ENCODE peak calls at places on chromosomes 3 and 15, in six cellular contexts. E, F, B, Y, G and T are unnamed samples.

GRCh38 chr3:142180761-142181362 is 31.5 kb upstream of the TFDP2 start:
- DNase-seq in E (peak; percentile 26), Y (peak; percentile 1), B (peak; percentile 53), F (no peak), G (peak; percentile 51), T (peak; percentile 20)

GRCh38 chr3:141076821-141077571 is 25.8 kb downstream of the SPSB4 start:
- DNase-seq in F (peak; percentile 56), E (peak; percentile 53), Y (no peak), G (peak; percentile 51), B (peak; percentile 11), T (no peak)

GRCh38 chr15:59696332-59696731 is 7.2 kb upstream of the BNIP2 start:
- DNase-seq in Y (no peak), B (no peak), F (no peak), E (no peak), G (no peak), T (no peak)

GRCh38 chr15:76267077-76267476 is 44.2 kb downstream of the ETFA start:
- DNase-seq in Y (no peak), E (no peak), B (no peak), F (no peak), G (no peak), T (no peak)

GRCh38 chr3:9934235-9934621 is 594 bp downstream of the CRELD1 start:
- DNase-seq in B (no peak), G (peak; percentile 26), Y (no peak), F (no peak), E (peak; percentile 18), T (no peak)

GRCh38 chr3:146117406-146118285 is 43.3 kb downstream of the PLOD2 start:
- DNase-seq in G (peak; percentile 95), B (peak; percentile 92), E (no peak), F (no peak), Y (peak; percentile 25), T (peak; percentile 20)

GRCh38 chr3:139309880-139310279 is 33.9 kb upstream of the MRPS22 start:
- DNase-seq in E (no peak), Y (no peak), F (no peak), B (peak; percentile 31), G (peak; percentile 88), T (no peak)

GRCh38 chr3:101271728-101272127 is 48.6 kb downstream of the IMPG2 start:
- DNase-seq in F (no peak), Y (no peak), B (no peak), G (no peak), E (no peak), T (no peak)

GRCh38 chr3:181210275-181210674 is 220.7 kb upstream of the DNAJC19 start:
- DNase-seq in G (peak; percentile 40), E (no peak), F (no peak), Y (peak; percentile 2), B (peak; percentile 33), T (peak; percentile 23)

GRCh38 chr3:126538966-126539365 is 15.0 kb downstream of the CHST13 start:
- DNase-seq in E (no peak), F (no peak), B (no peak), Y (no peak), G (no peak), T (no peak)

GRCh38 chr3:103218146-103218545 is 783.3 kb downstream of the ZPLD1 start:
- DNase-seq in E (no peak), Y (no peak), G (no peak), F (no peak), B (no peak), T (no peak)

GRCh38 chr3:120597445-120598049 is 1.4 kb downstream of the NDUFB4 start:
- DNase-seq in Y (no peak), G (no peak), F (no peak), E (no peak), B (no peak), T (no peak)

GRCh38 chr15:85402195-85402921 is 22.0 kb downstream of the AKAP13 start:
- DNase-seq in G (no peak), B (peak; percentile 72), Y (peak; percentile 50), F (no peak), E (no peak), T (no peak)

GRCh38 chr3:180011927-180012326 is 24.8 kb downstream of the PEX5L start:
- DNase-seq in F (no peak), Y (no peak), G (no peak), E (no peak), B (no peak), T (no peak)

GRCh38 chr3:85691196-85691595 is 732.4 kb downstream of the CADM2 start:
- DNase-seq in B (peak; percentile 53), G (no peak), F (no peak), Y (no peak), E (no peak), T (peak; percentile 21)

GRCh38 chr3:111069974-111070751 is 1.5 kb upstream of the NECTIN3 start:
- DNase-seq in Y (no peak), G (no peak), F (peak; percentile 48), E (no peak), B (peak; percentile 31), T (no peak)

GRCh38 chr3:11953778-11954177 is 50.4 kb upstream of the SYN2 start:
- DNase-seq in F (no peak), B (no peak), Y (no peak), G (no peak), E (no peak), T (no peak)

GRCh38 chr15:91070872-91071271 is 29.2 kb upstream of the SV2B start:
- DNase-seq in F (no peak), B (no peak), E (no peak), Y (no peak), G (no peak), T (no peak)

GRCh38 chr3:138173769-138174420 is 826 bp downstream of the DBR1 start:
- DNase-seq in B (peak; percentile 10), F (no peak), E (no peak), G (peak; percentile 3), Y (no peak), T (no peak)

GRCh38 chr15:63292771-63293170 is 15.4 kb downstream of the APH1B start:
- DNase-seq in Y (no peak), F (no peak), G (peak; percentile 30), E (no peak), B (no peak), T (no peak)

GRCh38 chr3:65877160-65877559 is 161.6 kb downstream of the MAGI1 start:
- DNase-seq in F (no peak), Y (peak; percentile 68), E (no peak), B (no peak), G (peak; percentile 30), T (peak; percentile 25)

GRCh38 chr3:156547637-156548036 is 7.3 kb downstream of the SSR3 start:
- DNase-seq in E (no peak), B (no peak), F (no peak), Y (peak; percentile 83), G (no peak), T (peak; percentile 58)

GRCh38 chr15:101530224-101530958 is 40.9 kb upstream of the PCSK6 start:
- DNase-seq in G (no peak), F (no peak), Y (no peak), E (no peak), B (no peak), T (no peak)

GRCh38 chr15:69395460-69395859 is 18.7 kb upstream of the KIF23 start:
- DNase-seq in G (no peak), E (no peak), F (no peak), B (no peak), Y (no peak), T (no peak)

GRCh38 chr3:149534671-149535394 is 60.3 kb downstream of the TM4SF4 start:
- DNase-seq in F (no peak), B (peak; percentile 55), G (peak; percentile 68), E (no peak), Y (peak; percentile 47), T (no peak)

GRCh38 chr3:149534082-149534481 is 59.6 kb downstream of the TM4SF4 start:
- DNase-seq in G (no peak), B (no peak), F (no peak), Y (no peak), E (no peak), T (no peak)

GRCh38 chr3:149536429-149536828 is 61.9 kb downstream of the TM4SF4 start:
- DNase-seq in B (peak; percentile 39), Y (no peak), F (peak; percentile 78), G (no peak), E (peak; percentile 73), T (no peak)

GRCh38 chr3:149532463-149533180 is 58.1 kb downstream of the TM4SF4 start:
- DNase-seq in E (no peak), B (no peak), F (no peak), G (no peak), Y (no peak), T (no peak)

GRCh38 chr3:149535395-149535685 is 60.8 kb downstream of the TM4SF4 start:
- DNase-seq in E (no peak), Y (no peak), G (peak; percentile 39), F (no peak), B (no peak), T (no peak)
- H3K4me3 ChIP-seq in E (no peak overlapping the region), Y (no peak overlapping the region), G (no peak overlapping the region), F (no peak overlapping the region), B (peak overlapping the region; percentile 27), T (no peak overlapping the region)

DNA sequence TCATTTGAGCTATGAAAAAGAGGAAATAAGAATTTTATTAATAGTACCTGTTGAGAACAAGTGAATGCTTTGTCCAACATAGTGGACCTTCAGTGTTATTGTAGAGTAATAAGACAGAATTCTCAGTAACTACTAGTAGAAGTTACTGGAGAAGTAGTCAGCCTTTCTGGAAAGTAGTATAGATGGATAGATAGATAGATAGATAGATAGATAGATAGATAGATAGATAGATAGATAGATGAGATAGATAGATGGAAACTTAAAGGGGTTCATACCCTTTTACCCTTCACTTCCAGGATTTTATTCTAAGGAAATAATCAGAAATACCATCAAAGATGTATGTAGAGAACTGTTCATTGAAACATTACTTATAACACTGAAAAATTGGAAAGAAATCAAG is 5.2 kb downstream of the FAM162A start:
- DNase-seq in F (no peak), G (no peak), B (no peak), E (no peak), Y (no peak), T (no peak)
- TF ChIP-seq CTCF in F (no peak), G (no peak), B (no peak), E (no peak), Y (no peak), T (no peak)

DNA sequence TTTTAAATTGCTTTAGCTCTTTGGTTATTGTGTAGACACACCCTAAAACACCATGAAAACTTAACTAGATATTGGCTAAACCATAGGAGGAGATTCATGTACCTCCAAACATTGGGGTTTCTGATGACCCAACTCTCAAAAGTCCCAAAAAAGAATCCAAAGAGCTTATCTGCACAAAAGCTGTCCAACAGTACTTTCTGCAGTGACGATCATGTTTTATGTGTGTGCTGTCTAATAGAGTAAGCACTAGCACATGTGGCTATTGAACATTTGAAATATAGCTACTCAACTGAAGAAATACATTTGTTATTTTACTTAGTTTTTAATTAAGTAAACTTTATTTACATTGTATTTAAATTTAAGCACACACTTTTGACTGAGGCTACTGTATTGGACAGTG is 818.2 kb upstream of the LMCD1 start:
- DNase-seq in G (peak; percentile 39), Y (peak; percentile 0), E (no peak), B (no peak), F (no peak), T (peak; percentile 0)
- H3K4me3 ChIP-seq in G (no peak overlapping the region), Y (no peak overlapping the region), E (no peak overlapping the region), B (no peak overlapping the region), F (no peak overlapping the region), T (no peak overlapping the region)

GRCh38 chr15:31892513-31892912 is 137.8 kb upstream of the CHRNA7 start:
- DNase-seq in G (no peak), E (no peak), F (no peak), Y (no peak), B (no peak), T (no peak)

DNA sequence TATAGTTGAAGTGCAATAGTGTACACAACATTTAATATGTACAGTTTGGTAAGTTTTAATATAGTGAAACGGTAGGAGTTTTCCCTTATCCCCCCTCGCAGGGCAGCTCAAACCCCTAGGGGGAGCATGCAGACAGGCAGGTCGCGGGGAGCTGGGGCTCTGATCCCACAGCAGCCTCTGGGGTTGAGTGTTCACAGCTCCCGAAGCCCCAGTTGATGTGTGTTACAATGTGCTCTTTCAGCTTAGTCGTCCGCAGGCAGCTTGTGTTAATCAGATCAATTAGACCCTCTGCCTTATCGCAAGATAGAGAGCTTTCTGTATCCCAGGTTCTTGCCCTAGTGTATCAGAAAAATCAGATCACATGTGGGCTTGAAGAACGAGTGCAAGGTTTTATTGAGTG is 143.1 kb upstream of the CHRNA7 start:
- DNase-seq in E (no peak), G (no peak), F (no peak), B (no peak), Y (no peak), T (no peak)
- TF ChIP-seq CTCF in E (peak; percentile 19), G (no peak), F (no peak), B (no peak), Y (no peak), T (no peak)